ENCODE peak calls at places on chromosomes 2 and 18, in six cellular contexts. V is H7, Y is chondrocyte, H is NCI-H2171 treated with DMSO at 0.1 percent for 48 hours, U is A549, L is sciatic nerve. M is an unnamed sample.

GRCh38 chr2:236128321-236128720 is 39.9 kb downstream of the GBX2 start:
- DNase-seq in V (peak), Y (no peak), H (no peak), U (no peak), L (no peak), M (no peak)

GRCh38 chr2:197969391-197969893 is 165.0 kb downstream of the PLCL1 start:
- DNase-seq in V (no peak), Y (no peak), H (no peak), U (no peak), L (no peak), M (peak)

GRCh38 chr2:104969564-104969963 is 68.3 kb upstream of the MRPS9 start:
- DNase-seq in V (no peak), Y (no peak), H (no peak), U (no peak), L (no peak), M (no peak)

GRCh38 chr18:79343567-79344207 is 52.0 kb upstream of the NFATC1 start:
- DNase-seq in V (no peak), Y (no peak), H (no peak), U (peak), L (no peak), M (no peak)

GRCh38 chr2:241820625-241821384 is 11.8 kb downstream of the NEU4 start:
- DNase-seq in V (peak), Y (peak), H (no peak), U (no peak), L (peak), M (no peak)

GRCh38 chr2:159118115-159118858 is 149.8 kb downstream of the TANC1 start:
- DNase-seq in V (peak), Y (no peak), H (peak), U (peak), L (peak), M (peak)

GRCh38 chr18:79784965-79785770 is 12.6 kb upstream of the KCNG2 start:
- DNase-seq in V (peak), Y (no peak), H (no peak), U (no peak), L (peak), M (peak)

GRCh38 chr2:177165103-177165583 is 47.5 kb upstream of the HNRNPA3 start:
- DNase-seq in V (no peak), Y (no peak), H (peak), U (no peak), L (no peak), M (peak)

GRCh38 chr2:113162173-113162572 is 11.6 kb upstream of the PSD4 start:
- DNase-seq in V (no peak), Y (peak), H (no peak), U (no peak), L (no peak), M (no peak)

GRCh38 chr18:434410-434809 is 66.1 kb downstream of the COLEC12 start:
- DNase-seq in V (no peak), Y (no peak), H (no peak), U (no peak), L (no peak), M (peak)

GRCh38 chr2:170815746-170816498 is 765 bp upstream of the GAD1 start:
- DNase-seq in V (peak), Y (no peak), H (peak), U (peak), L (no peak), M (peak)

GRCh38 chr18:58251416-58251815 is 207.4 kb downstream of the NEDD4L start:
- DNase-seq in V (no peak), Y (no peak), H (no peak), U (no peak), L (no peak), M (no peak)

GRCh38 chr2:240788482-240788881 is 31.5 kb downstream of the KIF1A start:
- DNase-seq in V (no peak), Y (no peak), H (no peak), U (no peak), L (no peak), M (no peak)

GRCh38 chr2:41999882-42000281 is 47.9 kb upstream of the PKDCC start:
- DNase-seq in V (no peak), Y (no peak), H (no peak), U (no peak), L (no peak), M (no peak)

GRCh38 chr2:240435457-240435954 is at the start of gene GPC1:
- DNase-seq in V (peak), Y (no peak), H (peak), U (peak), L (peak), M (peak)

GRCh38 chr2:146295080-146295670 is 1549.7 kb upstream of the ACVR2A start:
- DNase-seq in V (no peak), Y (no peak), H (peak), U (no peak), L (no peak), M (peak)

GRCh38 chr2:138777996-138778395 is 2.2 kb downstream of the NXPH2 start:
- DNase-seq in V (peak), Y (no peak), H (no peak), U (no peak), L (no peak), M (no peak)

GRCh38 chr2:70381821-70382220 is 80.0 kb upstream of the FAM136A start:
- DNase-seq in V (no peak), Y (no peak), H (no peak), U (no peak), L (no peak), M (peak)

GRCh38 chr2:198374375-198375072 is 570.1 kb downstream of the PLCL1 start:
- DNase-seq in V (peak), Y (no peak), H (no peak), U (peak), L (no peak), M (peak)

GRCh38 chr2:169285528-169285927 is 76.8 kb downstream of the LRP2 start:
- DNase-seq in V (peak), Y (no peak), H (no peak), U (no peak), L (no peak), M (no peak)

GRCh38 chr18:76662621-76663020 is 159.7 kb upstream of the ZNF236 start:
- DNase-seq in V (no peak), Y (no peak), H (no peak), U (no peak), L (no peak), M (no peak)

GRCh38 chr2:107719141-107719540 is 107.6 kb upstream of the RGPD4 start:
- DNase-seq in V (no peak), Y (no peak), H (no peak), U (no peak), L (no peak), M (no peak)

GRCh38 chr2:6186332-6187100 is 494.3 kb downstream of the SOX11 start:
- DNase-seq in V (no peak), Y (no peak), H (no peak), U (peak), L (no peak), M (peak)

GRCh38 chr18:22559414-22560282 is 141.9 kb upstream of the CTAGE1 start:
- DNase-seq in V (peak), Y (no peak), H (no peak), U (peak), L (peak), M (peak)

GRCh38 chr2:112182581-112183034 is 44.4 kb downstream of the FBLN7 start:
- DNase-seq in V (peak), Y (no peak), H (peak), U (no peak), L (peak), M (no peak)

GRCh38 chr2:191045141-191045540 is 31.2 kb upstream of the STAT1 start:
- DNase-seq in V (no peak), Y (no peak), H (no peak), U (no peak), L (no peak), M (peak)

GRCh38 chr2:63488118-63488713 is 100.1 kb downstream of the WDPCP start:
- DNase-seq in V (no peak), Y (no peak), H (peak), U (peak), L (no peak), M (peak)

GRCh38 chr18:2302628-2303516 is 268.4 kb downstream of the METTL4 start:
- DNase-seq in V (no peak), Y (no peak), H (no peak), U (peak), L (no peak), M (peak)

GRCh38 chr2:8437228-8437948 is 244.5 kb upstream of the ID2 start:
- DNase-seq in V (no peak), Y (no peak), H (peak), U (no peak), L (no peak), M (peak)

GRCh38 chr2:239532305-239532649 is 131.5 kb upstream of the HDAC4 start:
- DNase-seq in V (no peak), Y (peak), H (no peak), U (no peak), L (no peak), M (no peak)

GRCh38 chr2:142585785-142586184 is 291.7 kb upstream of the KYNU start:
- DNase-seq in V (no peak), Y (no peak), H (no peak), U (no peak), L (no peak), M (no peak)

GRCh38 chr2:168278424-168278888 is 31.1 kb upstream of the STK39 start:
- DNase-seq in V (no peak), Y (no peak), H (no peak), U (no peak), L (no peak), M (peak)

GRCh38 chr2:216083464-216084279 is 2.0 kb downstream of the TMEM169 start:
- DNase-seq in V (peak), Y (no peak), H (peak), U (no peak), L (no peak), M (peak)

GRCh38 chr2:108583903-108584520 is 49.7 kb downstream of the LIMS1 start:
- DNase-seq in V (peak), Y (no peak), H (peak), U (peak), L (peak), M (peak)

GRCh38 chr18:33839452-33840225 is 261.6 kb downstream of the ASXL3 start:
- DNase-seq in V (peak), Y (no peak), H (peak), U (peak), L (no peak), M (peak)

GRCh38 chr2:208112969-208113368 is 11.4 kb downstream of the CRYGD start:
- DNase-seq in V (peak), Y (no peak), H (peak), U (no peak), L (no peak), M (no peak)

GRCh38 chr2:188610050-188610444 is 318.4 kb downstream of the GULP1 start:
- DNase-seq in V (no peak), Y (no peak), H (no peak), U (no peak), L (no peak), M (peak)

GRCh38 chr18:55534547-55534946 is 53.4 kb downstream of the TCF4 start:
- DNase-seq in V (no peak), Y (no peak), H (no peak), U (no peak), L (no peak), M (peak)

M was measured in GM23248.